ENCODE peak calls at places on chromosome 22, in five cellular contexts. One of them, this sample, is unnamed. For H3K4me1, the result is how much of the 10 kb centered on the place peaks cover.

GRCh38 chr22:19713228-19713627 is 1.1 kb upstream of the SEPTIN5 start:
- DNase-seq in tibial nerve: no peak
- DNase-seq in lower lobe of right lung: no peak
- DNase-seq in DND-41: no peak
- DNase-seq in naive thymus-derived CD4-positive, alpha-beta T cell: no peak
- DNase-seq in this sample: peak

GRCh38 chr22:49589301-49589700 is 238.4 kb downstream of the BRD1 start:
- DNase-seq in naive thymus-derived CD4-positive, alpha-beta T cell: no peak
- DNase-seq in tibial nerve: no peak
- DNase-seq in DND-41: no peak
- DNase-seq in lower lobe of right lung: no peak
- DNase-seq in this sample: no peak

GRCh38 chr22:19703869-19704268 is 10.4 kb upstream of the SEPTIN5 start:
- DNase-seq in lower lobe of right lung: peak
- DNase-seq in tibial nerve: no peak
- DNase-seq in naive thymus-derived CD4-positive, alpha-beta T cell: no peak
- DNase-seq in DND-41: no peak
- DNase-seq in this sample: no peak

GRCh38 chr22:46104170-46104880 is 46.0 kb upstream of the PPARA start:
- DNase-seq in naive thymus-derived CD4-positive, alpha-beta T cell: no peak
- DNase-seq in DND-41: no peak
- DNase-seq in lower lobe of right lung: no peak
- DNase-seq in tibial nerve: no peak
- DNase-seq in this sample: peak

GRCh38 chr22:27959335-27960090 is 40.5 kb upstream of the PITPNB start:
- DNase-seq in DND-41: no peak
- DNase-seq in naive thymus-derived CD4-positive, alpha-beta T cell: no peak
- DNase-seq in lower lobe of right lung: no peak
- DNase-seq in tibial nerve: no peak
- DNase-seq in this sample: no peak

GRCh38 chr22:46009730-46010129 is 32.8 kb upstream of the WNT7B start:
- DNase-seq in lower lobe of right lung: peak
- DNase-seq in tibial nerve: no peak
- DNase-seq in naive thymus-derived CD4-positive, alpha-beta T cell: no peak
- DNase-seq in DND-41: no peak
- DNase-seq in this sample: peak

GRCh38 chr22:26313291-26313690 is 115.8 kb upstream of the ASPHD2 start:
- DNase-seq in tibial nerve: no peak
- DNase-seq in naive thymus-derived CD4-positive, alpha-beta T cell: no peak
- DNase-seq in DND-41: no peak
- DNase-seq in lower lobe of right lung: no peak
- DNase-seq in this sample: no peak

GRCh38 chr22:46514592-46515207 is 22.7 kb downstream of the CELSR1 start:
- DNase-seq in DND-41: no peak
- DNase-seq in naive thymus-derived CD4-positive, alpha-beta T cell: no peak
- DNase-seq in lower lobe of right lung: no peak
- DNase-seq in tibial nerve: no peak
- DNase-seq in this sample: no peak

GRCh38 chr22:50317178-50317577 is 9.6 kb downstream of the DENND6B start:
- DNase-seq in lower lobe of right lung: peak
- DNase-seq in DND-41: no peak
- DNase-seq in naive thymus-derived CD4-positive, alpha-beta T cell: no peak
- DNase-seq in tibial nerve: no peak
- DNase-seq in this sample: no peak

GRCh38 chr22:49825436-49825835 is 2.2 kb downstream of the BRD1 start:
- DNase-seq in DND-41: no peak
- DNase-seq in tibial nerve: no peak
- DNase-seq in lower lobe of right lung: no peak
- DNase-seq in naive thymus-derived CD4-positive, alpha-beta T cell: no peak
- DNase-seq in this sample: no peak

GRCh38 chr22:46011627-46012181 is 34.7 kb upstream of the WNT7B start:
- DNase-seq in DND-41: no peak
- DNase-seq in tibial nerve: no peak
- DNase-seq in lower lobe of right lung: peak
- DNase-seq in naive thymus-derived CD4-positive, alpha-beta T cell: no peak
- DNase-seq in this sample: peak

GRCh38 chr22:22787805-22788459 is 99.7 kb upstream of the IGLL5 start:
- DNase-seq in lower lobe of right lung: peak
- DNase-seq in tibial nerve: peak
- DNase-seq in naive thymus-derived CD4-positive, alpha-beta T cell: peak
- DNase-seq in DND-41: peak
- DNase-seq in this sample: peak

GRCh38 chr22:31350410-31350863 is 4.3 kb upstream of the PATZ1 start:
- DNase-seq in naive thymus-derived CD4-positive, alpha-beta T cell: no peak
- DNase-seq in tibial nerve: no peak
- DNase-seq in lower lobe of right lung: no peak
- DNase-seq in DND-41: no peak
- DNase-seq in this sample: no peak

GRCh38 chr22:27133951-27134664 is 476.7 kb downstream of the MIAT start:
- DNase-seq in DND-41: no peak
- DNase-seq in naive thymus-derived CD4-positive, alpha-beta T cell: no peak
- DNase-seq in tibial nerve: peak
- DNase-seq in lower lobe of right lung: no peak
- DNase-seq in this sample: peak

GRCh38 chr22:49935561-49935960 is 17.1 kb downstream of the CRELD2 start:
- DNase-seq in lower lobe of right lung: no peak
- DNase-seq in naive thymus-derived CD4-positive, alpha-beta T cell: no peak
- DNase-seq in DND-41: no peak
- DNase-seq in tibial nerve: no peak
- DNase-seq in this sample: no peak

GRCh38 chr22:22121445-22121844 is 123.1 kb upstream of the VPREB1 start:
- DNase-seq in DND-41: no peak
- DNase-seq in lower lobe of right lung: no peak
- DNase-seq in tibial nerve: no peak
- DNase-seq in naive thymus-derived CD4-positive, alpha-beta T cell: no peak
- DNase-seq in this sample: no peak

GRCh38 chr22:20624161-20624616 is 116.8 kb downstream of the MED15 start:
- DNase-seq in DND-41: no peak
- DNase-seq in tibial nerve: no peak
- DNase-seq in lower lobe of right lung: no peak
- DNase-seq in naive thymus-derived CD4-positive, alpha-beta T cell: no peak
- DNase-seq in this sample: no peak

GRCh38 chr22:46390652-46391301 is 55.3 kb downstream of the TRMU start:
- DNase-seq in lower lobe of right lung: no peak
- DNase-seq in naive thymus-derived CD4-positive, alpha-beta T cell: no peak
- DNase-seq in DND-41: no peak
- DNase-seq in tibial nerve: peak
- DNase-seq in this sample: peak

GRCh38 chr22:40334899-40335298 is 11.4 kb upstream of the ADSL start:
- DNase-seq in tibial nerve: no peak
- DNase-seq in lower lobe of right lung: no peak
- DNase-seq in DND-41: no peak
- DNase-seq in naive thymus-derived CD4-positive, alpha-beta T cell: peak
- DNase-seq in this sample: no peak

GRCh38 chr22:49734882-49735281 is 92.8 kb downstream of the BRD1 start:
- DNase-seq in lower lobe of right lung: no peak
- DNase-seq in tibial nerve: no peak
- DNase-seq in DND-41: no peak
- DNase-seq in naive thymus-derived CD4-positive, alpha-beta T cell: no peak
- DNase-seq in this sample: no peak

GRCh38 chr22:49768961-49769690 is 58.5 kb downstream of the BRD1 start:
- DNase-seq in tibial nerve: no peak
- DNase-seq in DND-41: no peak
- DNase-seq in lower lobe of right lung: peak
- DNase-seq in naive thymus-derived CD4-positive, alpha-beta T cell: no peak
- DNase-seq in this sample: peak

GRCh38 chr22:35863432-35863831 is 145.8 kb downstream of the APOL5 start:
- DNase-seq in lower lobe of right lung: no peak
- DNase-seq in DND-41: no peak
- DNase-seq in naive thymus-derived CD4-positive, alpha-beta T cell: no peak
- DNase-seq in tibial nerve: no peak
- DNase-seq in this sample: no peak

GRCh38 chr22:23088199-23088604 is 17.9 kb downstream of the GNAZ start:
- DNase-seq in DND-41: peak
- DNase-seq in lower lobe of right lung: no peak
- DNase-seq in naive thymus-derived CD4-positive, alpha-beta T cell: no peak
- DNase-seq in tibial nerve: no peak
- DNase-seq in this sample: no peak

GRCh38 chr22:18110944-18111758 is 542 bp downstream of the TUBA8 start:
- DNase-seq in DND-41: no peak
- DNase-seq in naive thymus-derived CD4-positive, alpha-beta T cell: no peak
- DNase-seq in lower lobe of right lung: no peak
- DNase-seq in tibial nerve: no peak
- DNase-seq in this sample: peak

GRCh38 chr22:18108187-18108586 is 2.4 kb upstream of the TUBA8 start:
- DNase-seq in naive thymus-derived CD4-positive, alpha-beta T cell: no peak
- DNase-seq in DND-41: no peak
- DNase-seq in tibial nerve: no peak
- DNase-seq in lower lobe of right lung: no peak
- DNase-seq in this sample: no peak

GRCh38 chr22:18111759-18112330 is 1.2 kb downstream of the TUBA8 start:
- DNase-seq in naive thymus-derived CD4-positive, alpha-beta T cell: no peak
- DNase-seq in tibial nerve: no peak
- DNase-seq in DND-41: no peak
- DNase-seq in lower lobe of right lung: no peak
- DNase-seq in this sample: peak

GRCh38 chr22:18110194-18110943 is at the start of gene TUBA8:
- DNase-seq in lower lobe of right lung: no peak
- DNase-seq in tibial nerve: no peak
- DNase-seq in naive thymus-derived CD4-positive, alpha-beta T cell: no peak
- DNase-seq in DND-41: peak
- DNase-seq in this sample: peak

GRCh38 chr22:18109410-18110193 is 1.0 kb upstream of the TUBA8 start:
- DNase-seq in lower lobe of right lung: no peak
- DNase-seq in tibial nerve: no peak
- DNase-seq in naive thymus-derived CD4-positive, alpha-beta T cell: no peak
- DNase-seq in DND-41: no peak
- DNase-seq in this sample: no peak
- H3K4me3 ChIP-seq in lower lobe of right lung: peak
- H3K4me3 ChIP-seq in tibial nerve: no peak
- H3K4me3 ChIP-seq in naive thymus-derived CD4-positive, alpha-beta T cell: no peak
- H3K4me3 ChIP-seq in DND-41: no peak
- H3K4me3 ChIP-seq in this sample: no peak

DNA sequence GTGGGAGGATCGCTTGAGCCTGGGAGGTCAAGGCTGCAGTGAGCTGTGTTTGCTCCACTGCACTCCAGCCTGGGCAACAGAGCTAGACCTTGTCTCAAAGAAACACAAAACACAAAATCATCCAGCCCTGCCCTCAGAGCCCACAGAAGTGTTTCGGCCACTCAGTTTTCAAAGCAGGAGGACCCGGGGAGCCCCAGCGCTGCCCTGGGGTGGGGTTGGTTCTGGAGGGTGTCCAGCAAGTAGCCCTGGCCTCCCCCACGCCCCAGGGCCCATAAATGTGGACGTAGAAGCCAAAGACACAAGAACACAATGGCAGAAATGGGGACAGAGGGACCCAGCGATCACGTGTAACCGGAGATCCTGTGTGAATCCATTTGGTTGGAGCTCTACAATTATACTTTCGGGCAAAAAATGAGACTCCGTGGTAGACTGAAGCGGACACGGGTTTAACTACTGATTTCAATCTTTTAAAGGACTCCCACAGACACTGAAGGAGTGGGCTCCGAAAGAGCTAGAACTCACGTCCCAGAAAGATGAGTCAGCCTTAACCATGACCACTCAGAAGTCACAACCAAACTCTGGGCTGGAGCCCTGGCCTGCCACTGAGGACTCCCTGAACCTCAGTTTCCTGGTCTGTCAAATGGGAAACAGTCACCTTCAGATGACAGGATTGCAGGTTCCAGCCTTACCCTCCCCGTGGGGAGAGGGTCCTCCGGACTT is 9.0 kb upstream of the CYTH4 start:
- DNase-seq in DND-41: no peak
- DNase-seq in lower lobe of right lung: peak
- DNase-seq in naive thymus-derived CD4-positive, alpha-beta T cell: no peak
- DNase-seq in tibial nerve: no peak
- DNase-seq in this sample: no peak
- H3K27ac ChIP-seq in DND-41: no peak
- H3K27ac ChIP-seq in lower lobe of right lung: peak
- H3K27ac ChIP-seq in naive thymus-derived CD4-positive, alpha-beta T cell: no peak
- H3K27ac ChIP-seq in tibial nerve: no peak
- H3K27ac ChIP-seq in this sample: no peak

DNA sequence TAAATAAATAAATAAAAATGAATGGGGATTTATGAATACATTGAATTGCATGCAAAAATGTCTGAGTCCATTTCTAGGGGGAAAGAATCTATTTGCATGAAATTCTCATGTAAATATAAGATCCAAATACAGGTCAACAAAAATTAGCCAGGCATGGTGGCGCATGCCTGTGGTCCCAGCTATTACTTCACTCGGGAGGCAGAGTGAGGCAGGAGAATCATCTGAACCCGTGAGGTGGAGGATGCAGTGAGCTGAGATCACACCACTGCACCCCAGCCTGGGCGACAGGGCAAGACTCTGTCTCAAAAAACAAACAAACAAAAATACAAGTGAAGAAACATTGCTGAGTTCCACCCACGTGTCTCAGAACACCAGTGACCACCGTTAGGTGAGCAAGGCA is 17.4 kb downstream of the PACSIN2 start:
- DNase-seq in DND-41: no peak
- DNase-seq in naive thymus-derived CD4-positive, alpha-beta T cell: no peak
- DNase-seq in tibial nerve: no peak
- DNase-seq in lower lobe of right lung: no peak
- DNase-seq in this sample: no peak
- H3K4me1 ChIP-seq in DND-41: under half
- H3K4me1 ChIP-seq in naive thymus-derived CD4-positive, alpha-beta T cell: under half
- H3K4me1 ChIP-seq in tibial nerve: half or more
- H3K4me1 ChIP-seq in lower lobe of right lung: half or more
- H3K4me1 ChIP-seq in this sample: under half

GRCh38 chr22:42288791-42289190 is 18.3 kb upstream of the TCF20 start:
- DNase-seq in lower lobe of right lung: no peak
- DNase-seq in tibial nerve: no peak
- DNase-seq in DND-41: no peak
- DNase-seq in naive thymus-derived CD4-positive, alpha-beta T cell: no peak
- DNase-seq in this sample: peak
- H3K4me3 ChIP-seq in lower lobe of right lung: no peak
- H3K4me3 ChIP-seq in tibial nerve: no peak
- H3K4me3 ChIP-seq in DND-41: no peak
- H3K4me3 ChIP-seq in naive thymus-derived CD4-positive, alpha-beta T cell: no peak
- H3K4me3 ChIP-seq in this sample: no peak

DNA sequence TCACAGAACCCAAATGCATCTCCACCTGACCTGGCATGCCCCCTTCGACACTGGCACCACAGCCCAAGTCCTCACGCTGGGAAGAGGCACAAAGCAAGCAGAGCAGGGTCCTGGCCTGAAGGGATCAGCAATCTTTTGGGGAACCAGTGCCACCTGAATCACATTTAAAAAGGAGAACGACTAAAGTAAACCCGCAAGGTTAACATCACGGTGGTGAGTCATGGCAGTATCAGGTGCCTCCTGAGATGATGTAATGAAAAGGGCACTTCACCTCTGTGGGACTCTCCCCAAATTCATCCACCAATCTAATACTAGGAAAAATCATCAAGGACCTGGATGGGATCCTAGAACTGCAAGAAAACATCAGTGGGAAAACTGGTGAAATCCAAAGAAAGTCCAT is 44.9 kb downstream of the PACSIN2 start:
- DNase-seq in lower lobe of right lung: no peak
- DNase-seq in DND-41: no peak
- DNase-seq in naive thymus-derived CD4-positive, alpha-beta T cell: no peak
- DNase-seq in tibial nerve: no peak
- DNase-seq in this sample: no peak
- H3K27ac ChIP-seq in lower lobe of right lung: peak
- H3K27ac ChIP-seq in DND-41: no peak
- H3K27ac ChIP-seq in naive thymus-derived CD4-positive, alpha-beta T cell: no peak
- H3K27ac ChIP-seq in tibial nerve: no peak
- H3K27ac ChIP-seq in this sample: no peak

This sample was measured in right cardiac atrium.